ENCODE peak calls at places on chromosomes 13 and 19, in four cellular contexts. Z, K, V and F are unnamed samples.

GRCh38 chr19:917323-918151 is at the start of gene KISS1R:
- DNase-seq in Z (peak), K (peak), V (no peak), F (peak)

GRCh38 chr19:5877869-5878268 is 7.5 kb upstream of the FUT5 start:
- DNase-seq in Z (no peak), K (peak), V (no peak), F (no peak)

GRCh38 chr13:102724923-102725322 is 30.1 kb upstream of the METTL21C start:
- DNase-seq in Z (peak), K (no peak), V (no peak), F (peak)

GRCh38 chr19:41376241-41376997 is at the start of gene TMEM91:
- DNase-seq in K (peak), V (no peak), Z (no peak), F (no peak)

GRCh38 chr19:58374200-58374599 is 6.6 kb downstream of the ZNF837 start:
- DNase-seq in V (no peak), K (no peak), Z (peak), F (no peak)

GRCh38 chr19:21109116-21109515 is 27.1 kb downstream of the ZNF714 start:
- DNase-seq in V (no peak), Z (no peak), K (no peak), F (no peak)

GRCh38 chr19:16736709-16737108 is 17.1 kb downstream of the NWD1 start:
- DNase-seq in K (no peak), Z (peak), V (no peak), F (no peak)

GRCh38 chr19:8097198-8097597 is 44.6 kb downstream of the CCL25 start:
- DNase-seq in V (no peak), K (no peak), Z (no peak), F (no peak)

GRCh38 chr19:39405930-39406655 is 554 bp upstream of the ZFP36 start:
- DNase-seq in K (no peak), V (peak), Z (peak), F (no peak)

GRCh38 chr13:112648101-112648500 is 41.7 kb upstream of the ATP11A start:
- DNase-seq in K (no peak), V (no peak), Z (no peak), F (no peak)

GRCh38 chr19:18208098-18208951 is 4.5 kb upstream of the RAB3A start:
- DNase-seq in V (no peak), Z (peak), K (peak), F (peak)

GRCh38 chr19:15212682-15213081 is 11.9 kb upstream of the NOTCH3 start:
- DNase-seq in V (no peak), K (no peak), Z (no peak), F (no peak)

GRCh38 chr19:45876411-45877197 is 9.3 kb downstream of the IRF2BP1 start:
- DNase-seq in K (peak), V (no peak), Z (peak), F (no peak)

GRCh38 chr19:43560687-43561086 is 14.6 kb downstream of the XRCC1 start:
- DNase-seq in K (peak), Z (peak), V (no peak), F (peak)

GRCh38 chr19:55581145-55581827 is 638 bp upstream of the ZNF579 start:
- DNase-seq in Z (peak), K (no peak), V (no peak), F (no peak)